ENCODE peak calls at places on chromosomes 6 and 20, in six cellular contexts. One of them, this sample, is unnamed.
A peak's percentile ranks its signal among the peaks of the same experiment; 100 is the strongest.

GRCh38 chr6:160078883-160079685 is 42.5 kb upstream of the SLC22A1 start:
- DNase-seq in BJ: no peak
- DNase-seq in suprapubic skin: no peak
- DNase-seq in endothelial cell of umbilical vein: no peak
- DNase-seq in esophagus squamous epithelium: no peak
- DNase-seq in H7: no peak
- DNase-seq in this sample: no peak

GRCh38 chr6:140809694-140810101 is 1323.0 kb upstream of the GJE1 start:
- DNase-seq in H7: no peak
- DNase-seq in esophagus squamous epithelium: no peak
- DNase-seq in endothelial cell of umbilical vein: no peak
- DNase-seq in BJ: no peak
- DNase-seq in suprapubic skin: no peak
- DNase-seq in this sample: no peak

GRCh38 chr6:130435181-130435580 is 69.4 kb downstream of the TMEM200A start:
- DNase-seq in endothelial cell of umbilical vein: no peak
- DNase-seq in suprapubic skin: no peak
- DNase-seq in BJ: no peak
- DNase-seq in esophagus squamous epithelium: no peak
- DNase-seq in H7: no peak
- DNase-seq in this sample: no peak

GRCh38 chr6:168115748-168116445 is 36.9 kb upstream of the FRMD1 start:
- DNase-seq in BJ: no peak
- DNase-seq in esophagus squamous epithelium: no peak
- DNase-seq in endothelial cell of umbilical vein: no peak
- DNase-seq in H7: no peak
- DNase-seq in suprapubic skin: peak; percentile 35
- DNase-seq in this sample: no peak

GRCh38 chr6:148502083-148502772 is 159.6 kb downstream of the SASH1 start:
- DNase-seq in endothelial cell of umbilical vein: no peak
- DNase-seq in H7: no peak
- DNase-seq in BJ: no peak
- DNase-seq in esophagus squamous epithelium: no peak
- DNase-seq in suprapubic skin: no peak
- DNase-seq in this sample: no peak

GRCh38 chr6:141326925-141327324 is 805.8 kb upstream of the GJE1 start:
- DNase-seq in esophagus squamous epithelium: no peak
- DNase-seq in BJ: no peak
- DNase-seq in suprapubic skin: no peak
- DNase-seq in H7: no peak
- DNase-seq in endothelial cell of umbilical vein: no peak
- DNase-seq in this sample: no peak

GRCh38 chr6:105810105-105810921 is 275.8 kb upstream of the PRDM1 start:
- DNase-seq in BJ: peak; percentile 81
- DNase-seq in suprapubic skin: peak; percentile 71
- DNase-seq in esophagus squamous epithelium: no peak
- DNase-seq in endothelial cell of umbilical vein: peak; percentile 43
- DNase-seq in H7: no peak
- DNase-seq in this sample: no peak

GRCh38 chr6:163667372-163668060 is 253.0 kb downstream of the QKI start:
- DNase-seq in H7: peak; percentile 35
- DNase-seq in BJ: no peak
- DNase-seq in esophagus squamous epithelium: no peak
- DNase-seq in suprapubic skin: no peak
- DNase-seq in endothelial cell of umbilical vein: no peak
- DNase-seq in this sample: no peak

GRCh38 chr6:35727206-35727934 is 9.5 kb upstream of the ARMC12 start:
- DNase-seq in esophagus squamous epithelium: no peak
- DNase-seq in endothelial cell of umbilical vein: peak; percentile 77
- DNase-seq in suprapubic skin: peak; percentile 96
- DNase-seq in BJ: no peak
- DNase-seq in H7: peak; percentile 87
- DNase-seq in this sample: peak; percentile 97

GRCh38 chr20:38031957-38032356 is 1.3 kb downstream of the TTI1 start:
- DNase-seq in H7: no peak
- DNase-seq in esophagus squamous epithelium: no peak
- DNase-seq in suprapubic skin: no peak
- DNase-seq in endothelial cell of umbilical vein: no peak
- DNase-seq in BJ: no peak
- DNase-seq in this sample: no peak

GRCh38 chr6:35668708-35669440 is 19.8 kb downstream of the FKBP5 start:
- DNase-seq in suprapubic skin: no peak
- DNase-seq in esophagus squamous epithelium: no peak
- DNase-seq in H7: no peak
- DNase-seq in endothelial cell of umbilical vein: no peak
- DNase-seq in BJ: no peak
- DNase-seq in this sample: no peak

GRCh38 chr6:96157018-96157565 is 141.3 kb downstream of the FUT9 start:
- DNase-seq in BJ: no peak
- DNase-seq in endothelial cell of umbilical vein: no peak
- DNase-seq in H7: no peak
- DNase-seq in esophagus squamous epithelium: no peak
- DNase-seq in suprapubic skin: no peak
- DNase-seq in this sample: no peak

GRCh38 chr6:146364816-146365594 is 178.6 kb upstream of the RAB32 start:
- DNase-seq in suprapubic skin: no peak
- DNase-seq in H7: no peak
- DNase-seq in BJ: no peak
- DNase-seq in esophagus squamous epithelium: no peak
- DNase-seq in endothelial cell of umbilical vein: peak; percentile 36
- DNase-seq in this sample: no peak

GRCh38 chr20:36969478-36970186 is 18.1 kb upstream of the SAMHD1 start:
- DNase-seq in H7: no peak
- DNase-seq in esophagus squamous epithelium: no peak
- DNase-seq in BJ: no peak
- DNase-seq in endothelial cell of umbilical vein: no peak
- DNase-seq in suprapubic skin: no peak
- DNase-seq in this sample: no peak

GRCh38 chr6:143504369-143504768 is 7.2 kb downstream of the FUCA2 start:
- DNase-seq in esophagus squamous epithelium: no peak
- DNase-seq in H7: no peak
- DNase-seq in endothelial cell of umbilical vein: no peak
- DNase-seq in BJ: no peak
- DNase-seq in suprapubic skin: no peak
- DNase-seq in this sample: no peak

GRCh38 chr6:134372603-134373281 is 54.8 kb upstream of the SGK1 start:
- DNase-seq in H7: no peak
- DNase-seq in BJ: no peak
- DNase-seq in esophagus squamous epithelium: no peak
- DNase-seq in endothelial cell of umbilical vein: no peak
- DNase-seq in suprapubic skin: no peak
- DNase-seq in this sample: no peak

GRCh38 chr20:4597215-4597614 is 124.5 kb upstream of the PRND start:
- DNase-seq in BJ: no peak
- DNase-seq in suprapubic skin: no peak
- DNase-seq in H7: no peak
- DNase-seq in esophagus squamous epithelium: no peak
- DNase-seq in endothelial cell of umbilical vein: no peak
- DNase-seq in this sample: no peak

DNA sequence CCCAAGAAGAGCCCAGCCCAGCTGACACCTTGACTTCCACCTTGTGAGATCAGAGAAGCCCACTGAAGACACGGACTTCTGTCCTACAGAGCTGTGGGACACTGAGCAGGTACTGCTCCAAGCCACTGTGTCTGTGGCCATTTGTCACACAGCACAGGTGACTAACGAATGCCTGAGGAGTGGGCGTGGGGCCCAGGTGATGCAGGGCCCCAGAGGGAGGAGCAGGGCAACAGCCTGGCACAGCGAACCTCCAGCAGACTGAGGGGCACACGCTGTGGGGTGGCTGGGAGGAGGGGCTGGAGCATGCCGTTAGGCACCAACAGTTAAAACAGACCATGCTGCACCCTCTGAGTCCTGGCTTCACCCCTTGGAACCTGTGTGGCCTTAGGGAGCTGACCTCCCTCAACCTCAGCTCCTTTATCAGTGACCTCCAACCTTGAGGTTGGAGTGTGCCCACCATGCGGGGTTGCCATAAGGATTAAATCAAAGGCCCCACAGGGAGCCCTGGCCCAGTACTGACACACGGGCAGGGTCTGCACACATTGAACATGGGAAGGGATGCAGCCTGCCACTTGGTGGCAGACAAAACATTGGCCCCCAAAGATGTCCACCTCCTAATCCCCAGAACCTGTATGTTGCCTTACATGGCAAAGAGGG is 119.9 kb upstream of the CST7 start:
- DNase-seq in esophagus squamous epithelium: no peak
- DNase-seq in suprapubic skin: no peak
- DNase-seq in endothelial cell of umbilical vein: no peak
- DNase-seq in H7: no peak
- DNase-seq in BJ: no peak
- DNase-seq in this sample: no peak
- H3K4me3 ChIP-seq in esophagus squamous epithelium: no peak overlapping the region
- H3K4me3 ChIP-seq in suprapubic skin: no peak overlapping the region
- H3K4me3 ChIP-seq in endothelial cell of umbilical vein: no peak overlapping the region
- H3K4me3 ChIP-seq in H7: no peak overlapping the region
- H3K4me3 ChIP-seq in BJ: no peak overlapping the region
- H3K4me3 ChIP-seq in this sample: no peak overlapping the region

GRCh38 chr6:32109114-32109764 is at the start of gene TNXB:
- DNase-seq in H7: peak; percentile 77
- DNase-seq in endothelial cell of umbilical vein: no peak
- DNase-seq in BJ: no peak
- DNase-seq in suprapubic skin: no peak
- DNase-seq in esophagus squamous epithelium: no peak
- DNase-seq in this sample: no peak
- H3K4me3 ChIP-seq in H7: no peak within 1 kb of the TSS
- H3K4me3 ChIP-seq in endothelial cell of umbilical vein: no peak within 1 kb of the TSS
- H3K4me3 ChIP-seq in BJ: peak within 1 kb of the TSS; percentile 3
- H3K4me3 ChIP-seq in suprapubic skin: peak within 1 kb of the TSS; percentile 45
- H3K4me3 ChIP-seq in esophagus squamous epithelium: peak within 1 kb of the TSS; percentile 46
- H3K4me3 ChIP-seq in this sample: peak within 1 kb of the TSS; percentile 76

GRCh38 chr20:47358052-47358671 is 1.7 kb upstream of the ZMYND8 start:
- DNase-seq in endothelial cell of umbilical vein: no peak
- DNase-seq in suprapubic skin: no peak
- DNase-seq in BJ: no peak
- DNase-seq in H7: no peak
- DNase-seq in esophagus squamous epithelium: no peak
- DNase-seq in this sample: no peak
- H3K4me3 ChIP-seq in endothelial cell of umbilical vein: peak overlapping the region; percentile 20
- H3K4me3 ChIP-seq in suprapubic skin: peak overlapping the region; percentile 11
- H3K4me3 ChIP-seq in BJ: no peak overlapping the region
- H3K4me3 ChIP-seq in H7: no peak overlapping the region
- H3K4me3 ChIP-seq in esophagus squamous epithelium: peak overlapping the region; percentile 18
- H3K4me3 ChIP-seq in this sample: peak overlapping the region; percentile 47

DNA sequence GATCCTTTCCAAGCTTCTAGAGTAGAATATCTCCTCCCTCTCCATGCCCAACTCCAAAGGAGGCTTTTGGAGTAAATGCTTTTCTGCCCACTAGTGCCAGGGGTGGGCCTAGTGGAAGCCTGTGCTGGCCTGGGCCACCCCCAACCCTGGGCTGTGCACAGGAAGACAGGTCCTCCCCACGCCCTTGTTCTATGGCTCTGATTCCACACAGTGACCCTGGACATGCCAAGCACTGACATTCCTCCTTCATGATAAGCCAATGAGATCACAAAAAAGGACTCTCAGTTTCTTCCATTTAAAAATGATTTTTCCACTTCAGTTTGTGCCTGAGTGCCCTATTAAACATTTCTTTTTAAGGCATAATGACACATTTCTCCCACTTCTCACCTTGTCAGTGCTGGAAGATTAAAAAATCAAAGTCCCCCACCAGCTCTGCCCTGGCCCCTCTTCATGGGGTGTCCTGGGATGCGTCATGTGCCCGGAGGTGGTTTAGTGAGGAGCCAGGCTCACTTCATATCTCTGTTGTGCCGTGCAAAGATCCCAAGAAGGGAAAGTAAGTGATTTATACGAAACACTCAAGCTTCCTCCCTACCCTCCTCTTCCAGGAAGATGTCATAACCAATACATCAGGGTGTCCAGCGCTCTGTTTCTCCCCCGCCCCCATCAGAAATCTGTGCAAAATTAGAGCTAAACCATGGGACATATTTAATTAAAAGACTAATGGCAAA is 255.0 kb downstream of the NRN1 start:
- DNase-seq in H7: no peak
- DNase-seq in endothelial cell of umbilical vein: no peak
- DNase-seq in suprapubic skin: no peak
- DNase-seq in BJ: no peak
- DNase-seq in esophagus squamous epithelium: no peak
- DNase-seq in this sample: peak; percentile 35
- H3K4me3 ChIP-seq in H7: no peak overlapping the region
- H3K4me3 ChIP-seq in endothelial cell of umbilical vein: no peak overlapping the region
- H3K4me3 ChIP-seq in suprapubic skin: no peak overlapping the region
- H3K4me3 ChIP-seq in BJ: no peak overlapping the region
- H3K4me3 ChIP-seq in esophagus squamous epithelium: no peak overlapping the region
- H3K4me3 ChIP-seq in this sample: no peak overlapping the region

GRCh38 chr20:58342104-58342945 is 32.8 kb downstream of the RAB22A start:
- DNase-seq in endothelial cell of umbilical vein: peak; percentile 69
- DNase-seq in esophagus squamous epithelium: no peak
- DNase-seq in BJ: peak; percentile 23
- DNase-seq in suprapubic skin: no peak
- DNase-seq in H7: no peak
- DNase-seq in this sample: no peak

GRCh38 chr20:58340853-58341252 is 31.3 kb downstream of the RAB22A start:
- DNase-seq in BJ: no peak
- DNase-seq in H7: no peak
- DNase-seq in esophagus squamous epithelium: no peak
- DNase-seq in suprapubic skin: no peak
- DNase-seq in endothelial cell of umbilical vein: peak; percentile 8
- DNase-seq in this sample: no peak

GRCh38 chr20:58349586-58349985 is 39.4 kb upstream of the VAPB start:
- DNase-seq in BJ: no peak
- DNase-seq in H7: no peak
- DNase-seq in endothelial cell of umbilical vein: no peak
- DNase-seq in suprapubic skin: no peak
- DNase-seq in esophagus squamous epithelium: no peak
- DNase-seq in this sample: no peak

GRCh38 chr20:58340151-58340550 is 30.6 kb downstream of the RAB22A start:
- DNase-seq in esophagus squamous epithelium: no peak
- DNase-seq in H7: no peak
- DNase-seq in BJ: no peak
- DNase-seq in endothelial cell of umbilical vein: no peak
- DNase-seq in suprapubic skin: no peak
- DNase-seq in this sample: no peak

DNA sequence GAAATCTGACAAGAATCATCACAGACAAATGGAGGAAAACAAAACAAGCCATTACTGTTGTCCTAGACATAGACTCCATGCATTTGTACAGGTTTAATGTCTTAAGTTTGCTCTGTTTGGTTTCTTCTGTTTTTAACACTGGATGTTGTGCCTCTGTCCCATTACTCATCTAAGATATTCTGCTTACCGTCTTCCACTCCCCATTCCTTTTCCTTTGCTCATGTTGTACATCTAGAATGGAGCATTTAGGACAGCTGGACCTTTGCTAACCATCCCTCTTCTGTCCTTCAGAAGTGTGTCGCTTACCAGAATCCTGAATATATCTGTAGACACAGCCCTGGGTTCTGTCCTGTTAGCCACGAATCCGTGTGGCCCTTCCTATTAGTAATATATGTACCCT is 35.2 kb downstream of the RAB22A start:
- DNase-seq in endothelial cell of umbilical vein: no peak
- DNase-seq in H7: no peak
- DNase-seq in BJ: no peak
- DNase-seq in esophagus squamous epithelium: no peak
- DNase-seq in suprapubic skin: no peak
- DNase-seq in this sample: no peak
- H3K4me3 ChIP-seq in endothelial cell of umbilical vein: no peak overlapping the region
- H3K4me3 ChIP-seq in H7: no peak overlapping the region
- H3K4me3 ChIP-seq in BJ: no peak overlapping the region
- H3K4me3 ChIP-seq in esophagus squamous epithelium: no peak overlapping the region
- H3K4me3 ChIP-seq in suprapubic skin: no peak overlapping the region
- H3K4me3 ChIP-seq in this sample: no peak overlapping the region

This sample was measured in coronary artery.